ENCODE peak calls at places on chromosome 12, in eight cellular contexts. X, W, Q, Y, L, C, R and S are unnamed samples.

GRCh38 chr12:123089631-123090353 is 61.1 kb downstream of the PITPNM2 start:
- DNase-seq in W (no peak), R (no peak), Y (no peak), Q (no peak), C (no peak), L (no peak), X (no peak), S (no peak)

GRCh38 chr12:46559311-46559710 is 186.7 kb upstream of the SLC38A2 start:
- DNase-seq in W (no peak), X (no peak), C (no peak), Q (no peak), Y (no peak), R (no peak), L (no peak), S (no peak)

GRCh38 chr12:92608418-92609091 is 94.2 kb upstream of the PLEKHG7 start:
- DNase-seq in L (no peak), X (no peak), C (no peak), Y (peak), Q (no peak), W (no peak), R (no peak), S (no peak)

GRCh38 chr12:26971963-26972362 is 33.7 kb downstream of the FGFR1OP2 start:
- DNase-seq in Y (peak), Q (no peak), X (no peak), W (no peak), R (no peak), L (no peak), C (peak), S (no peak)

GRCh38 chr12:132329036-132329738 is at the start of gene GALNT9:
- DNase-seq in Y (no peak), R (peak), X (no peak), L (no peak), W (no peak), Q (no peak), C (peak), S (no peak)

GRCh38 chr12:117533687-117534086 is 172.3 kb upstream of the NOS1 start:
- DNase-seq in C (no peak), L (no peak), Q (no peak), W (no peak), R (no peak), X (no peak), Y (no peak), S (no peak)

GRCh38 chr12:60259241-60259640 is 663.4 kb downstream of the SLC16A7 start:
- DNase-seq in X (no peak), Q (no peak), R (no peak), C (no peak), Y (no peak), L (no peak), W (no peak), S (no peak)

GRCh38 chr12:92047058-92047826 is 98.4 kb downstream of the BTG1 start:
- DNase-seq in Y (no peak), W (no peak), X (no peak), L (no peak), C (no peak), R (no peak), Q (no peak), S (no peak)

GRCh38 chr12:106423291-106423690 is 65.7 kb downstream of the POLR3B start:
- DNase-seq in W (no peak), C (no peak), L (no peak), R (no peak), Y (no peak), X (no peak), Q (no peak), S (no peak)

GRCh38 chr12:84502907-84503787 is 409.5 kb downstream of the SLC6A15 start:
- DNase-seq in R (peak), Q (no peak), X (no peak), L (no peak), Y (peak), C (peak), W (no peak), S (no peak)

GRCh38 chr12:53048033-53048779 is 1.7 kb upstream of the TNS2 start:
- DNase-seq in Q (peak), L (no peak), C (no peak), X (peak), W (no peak), Y (no peak), R (no peak), S (no peak)

GRCh38 chr12:93025145-93026103 is 96.3 kb upstream of the EEA1 start:
- DNase-seq in W (no peak), L (no peak), C (no peak), Y (peak), Q (no peak), X (no peak), R (no peak), S (no peak)

GRCh38 chr12:67091678-67092077 is 177.5 kb upstream of the CAND1 start:
- DNase-seq in L (no peak), C (no peak), R (no peak), Y (no peak), Q (no peak), W (no peak), X (no peak), S (no peak)

GRCh38 chr12:48716168-48716492 is 377 bp downstream of the CCNT1 start:
- DNase-seq in X (no peak), Q (no peak), W (no peak), C (no peak), L (no peak), R (peak), Y (no peak), S (no peak)

GRCh38 chr12:102543494-102543893 is 63.1 kb upstream of the IGF1 start:
- DNase-seq in Q (no peak), R (no peak), C (no peak), L (no peak), X (no peak), W (no peak), Y (no peak), S (no peak)

GRCh38 chr12:79067977-79068376 is 203.4 kb downstream of the SYT1 start:
- DNase-seq in Y (no peak), L (no peak), Q (no peak), W (no peak), C (no peak), X (no peak), R (no peak), S (no peak)

GRCh38 chr12:100254876-100255275 is 12.0 kb downstream of the DEPDC4 start:
- DNase-seq in L (no peak), R (no peak), X (no peak), Y (no peak), C (no peak), W (no peak), Q (no peak), S (no peak)

GRCh38 chr12:122097641-122098364 is 19.2 kb downstream of the MLXIP start:
- DNase-seq in R (no peak), Q (peak), W (no peak), Y (no peak), X (peak), L (no peak), C (no peak), S (no peak)